ENCODE peak calls at places on chromosomes 16 and 17, in five cellular contexts. S, A, U, P and O are unnamed samples.
A peak's percentile ranks its signal among the peaks of the same experiment; 100 is the strongest.

GRCh38 chr17:77564278-77564920 is 394.1 kb upstream of the TNRC6C start:
- DNase-seq in U (no peak), P (no peak), S (no peak), A (no peak), O (no peak)

GRCh38 chr16:1331712-1332617 is 1.5 kb upstream of the BAIAP3 start:
- DNase-seq in A (peak; percentile 50), S (no peak), P (peak; percentile 69), U (peak; percentile 66), O (no peak)

GRCh38 chr17:1494203-1494602 is 1.7 kb upstream of the MYO1C start:
- DNase-seq in A (no peak), U (no peak), S (no peak), P (no peak), O (no peak)

GRCh38 chr17:30958187-30958586 is 12.7 kb upstream of the RNF135 start:
- DNase-seq in P (no peak), U (no peak), A (no peak), S (no peak), O (no peak)

GRCh38 chr16:70759666-70760065 is 41.3 kb downstream of the VAC14 start:
- DNase-seq in P (no peak), U (no peak), A (no peak), S (no peak), O (no peak)

GRCh38 chr17:28046034-28046825 is 3.8 kb downstream of the NLK start:
- DNase-seq in A (no peak), S (no peak), P (no peak), U (no peak), O (no peak)

GRCh38 chr16:20243731-20244281 is 83.5 kb downstream of the GP2 start:
- DNase-seq in A (no peak), S (no peak), P (no peak), U (no peak), O (no peak)

GRCh38 chr16:63789603-63790002 is 1332.3 kb downstream of the CDH11 start:
- DNase-seq in P (no peak), S (no peak), A (no peak), U (no peak), O (no peak)

GRCh38 chr17:47975189-47975814 is 4.4 kb downstream of the CDK5RAP3 start:
- DNase-seq in U (no peak), S (no peak), P (no peak), A (no peak), O (no peak)

GRCh38 chr17:35540589-35541404 is 3.3 kb upstream of the SLFN12L start:
- DNase-seq in P (no peak), U (no peak), S (no peak), A (peak; percentile 2), O (peak; percentile 27)

GRCh38 chr16:28218109-28218508 is 6.3 kb upstream of the XPO6 start:
- DNase-seq in U (no peak), A (peak; percentile 48), P (no peak), S (no peak), O (peak; percentile 67)

GRCh38 chr17:76643553-76644148 is at the start of gene ST6GALNAC1:
- DNase-seq in S (no peak), U (no peak), A (no peak), P (no peak), O (no peak)

GRCh38 chr16:66130296-66130910 is 236.1 kb upstream of the CDH5 start:
- DNase-seq in U (no peak), S (no peak), A (peak; percentile 77), P (no peak), O (no peak)

GRCh38 chr16:3074860-3075545 is 9.6 kb downstream of the IL32 start:
- DNase-seq in A (no peak), S (no peak), P (no peak), U (no peak), O (no peak)

DNA sequence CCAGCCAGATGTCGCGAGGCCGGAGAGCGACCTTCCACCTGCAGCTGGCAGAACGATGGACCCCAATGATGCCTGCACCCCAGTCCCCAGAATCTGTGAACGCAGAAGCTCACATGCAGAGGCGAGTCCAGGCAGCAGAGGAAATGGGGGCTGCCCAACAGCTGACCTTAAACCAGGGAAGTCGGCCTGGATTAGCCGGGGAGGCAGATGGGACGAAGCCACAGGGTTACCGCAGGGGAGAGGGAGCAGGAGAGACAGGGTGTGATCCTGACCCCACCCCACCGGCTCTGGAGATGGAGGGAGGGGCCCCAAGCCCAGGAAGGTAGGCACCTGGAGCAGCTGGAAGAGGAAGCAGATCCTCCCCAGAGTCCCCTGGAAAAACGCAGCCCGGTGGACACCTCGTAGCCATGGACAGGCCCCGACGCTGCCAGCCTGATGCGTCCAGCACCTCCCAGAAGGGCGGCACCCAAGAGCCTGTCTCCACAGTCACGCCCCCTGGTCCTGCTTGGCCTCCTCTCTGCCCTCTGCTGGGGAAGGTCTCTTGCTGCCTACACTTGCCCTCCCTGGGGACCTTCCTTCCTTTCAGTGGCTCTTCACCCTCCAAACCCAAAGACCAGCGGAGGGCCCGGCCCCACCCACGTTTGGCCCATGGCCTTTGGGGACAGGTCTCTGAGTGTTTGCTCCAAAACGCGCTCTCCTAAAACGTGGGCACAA is 37.3 kb downstream of the PIEZO1 start:
- DNase-seq in P (no peak), U (no peak), S (no peak), A (no peak), O (peak; percentile 30)
- TF ChIP-seq CTCF in P (no peak), U (no peak), S (peak; percentile 37), A (peak; percentile 58), O (peak; percentile 14)

DNA sequence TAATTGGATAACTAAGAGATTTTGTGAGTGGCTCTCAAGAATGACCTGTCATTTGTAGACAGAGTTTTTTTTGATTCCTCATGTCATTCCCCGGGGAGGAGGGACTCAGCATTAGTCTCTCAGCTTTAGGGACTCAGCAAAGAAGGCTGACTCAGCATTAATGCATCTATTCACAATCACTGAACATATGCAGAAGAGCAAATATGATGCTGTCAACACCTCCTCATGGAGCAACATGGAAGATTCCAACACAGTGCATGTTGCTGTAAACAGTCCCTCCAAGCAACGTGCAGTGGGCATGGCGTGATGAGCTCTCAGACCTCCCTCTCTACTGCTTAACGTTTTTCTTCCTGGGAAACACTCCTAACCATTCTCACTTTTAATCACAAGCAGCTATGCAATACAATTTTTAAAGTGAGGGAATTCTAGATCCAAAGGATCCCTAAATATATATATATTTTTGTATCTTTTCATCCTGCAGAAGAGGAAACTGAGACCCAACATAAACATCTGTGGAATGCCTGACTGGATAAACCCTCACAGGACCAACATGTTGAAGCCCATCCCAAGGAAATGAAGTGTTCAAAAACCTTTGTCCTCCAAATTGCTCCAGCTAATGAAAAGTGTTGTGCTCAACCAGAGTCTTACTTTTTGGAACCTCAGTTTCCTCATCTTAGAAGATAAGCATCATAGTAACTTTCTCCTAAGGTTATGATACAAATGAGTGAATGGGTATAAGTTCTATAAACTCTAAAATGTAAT is 38.9 kb downstream of the TMEM100 start:
- DNase-seq in A (no peak), U (no peak), S (no peak), P (no peak), O (no peak)
- TF ChIP-seq CTCF in A (no peak), U (no peak), S (no peak), P (no peak), O (no peak)

DNA sequence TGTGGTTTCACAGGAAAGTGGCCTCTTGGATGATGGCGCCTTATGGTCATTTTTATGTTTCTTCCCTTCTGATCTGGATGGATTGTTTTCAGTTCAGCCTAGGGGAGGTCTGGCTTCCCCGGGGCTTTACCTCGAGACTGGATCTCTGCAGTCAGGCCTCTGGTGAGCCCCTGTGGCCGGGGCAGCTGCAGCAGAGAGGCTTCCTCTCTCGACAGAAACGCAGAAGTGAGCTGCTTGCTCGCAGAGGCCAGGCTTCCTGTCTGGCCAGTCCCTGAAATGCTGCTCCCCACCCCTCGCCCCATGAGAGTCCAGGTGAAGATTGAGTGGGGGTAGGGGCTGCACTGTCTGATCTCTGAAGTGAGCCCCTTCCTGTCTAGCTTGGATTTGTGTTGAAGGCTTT is 44.0 kb downstream of the PLCG2 start:
- DNase-seq in U (no peak), A (no peak), S (no peak), P (no peak), O (no peak)
- TF ChIP-seq CTCF in U (no peak), A (no peak), S (no peak), P (no peak), O (no peak)

DNA sequence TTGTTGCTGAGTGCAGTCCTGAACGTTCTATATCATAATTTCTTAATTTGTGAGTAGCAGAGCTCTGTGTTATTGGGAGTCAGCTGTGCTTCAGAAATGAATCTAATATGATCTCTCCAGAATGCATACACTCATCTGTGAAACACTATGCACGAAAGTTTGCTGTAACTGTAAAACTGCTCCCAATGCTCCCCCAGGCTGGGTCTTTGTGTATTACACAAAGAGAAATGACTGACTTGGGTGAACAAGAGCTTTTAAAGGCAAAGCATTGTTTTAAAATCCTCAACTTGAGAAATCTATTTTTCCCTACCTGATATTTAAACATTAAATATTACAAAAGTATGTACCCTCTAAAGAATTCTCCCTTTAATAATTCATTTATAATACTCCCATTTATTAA is 636.7 kb upstream of the KIF2B start:
- DNase-seq in A (no peak), U (no peak), S (no peak), P (no peak), O (no peak)
- TF ChIP-seq CTCF in A (no peak), U (no peak), S (peak; percentile 38), P (no peak), O (no peak)

GRCh38 chr17:8588877-8589276 is 41.6 kb downstream of the MYH10 start:
- DNase-seq in U (no peak), S (no peak), A (no peak), P (no peak), O (no peak)
- TF ChIP-seq CTCF in U (no peak), S (no peak), A (no peak), P (no peak), O (no peak)

GRCh38 chr17:46167267-46167666 is 26.0 kb downstream of the KANSL1 start:
- DNase-seq in S (no peak), P (no peak), U (no peak), A (no peak), O (no peak)
- TF ChIP-seq CTCF in S (no peak), P (no peak), U (no peak), A (no peak), O (no peak)

GRCh38 chr17:6627019-6627418 is 13.5 kb downstream of the KIAA0753 start:
- DNase-seq in U (no peak), P (no peak), A (peak; percentile 30), S (no peak), O (peak; percentile 14)
- TF ChIP-seq CTCF in U (no peak), P (no peak), A (no peak), S (no peak), O (no peak)

GRCh38 chr16:50354629-50355456 is 13.9 kb downstream of the BRD7 start:
- DNase-seq in A (no peak), U (no peak), P (no peak), S (no peak), O (no peak)
- TF ChIP-seq CTCF in A (peak; percentile 86), U (peak; percentile 50), P (peak; percentile 64), S (peak; percentile 84), O (peak; percentile 49)